ENCODE peak calls at places on chromosomes 1 and 21, in five cellular contexts. One of them, this sample, is unnamed.

GRCh38 chr1:20753589-20753988 is 21.1 kb upstream of the SH2D5 start:
- DNase-seq in stomach: no peak
- DNase-seq in fibroblast of pulmonary artery: no peak
- DNase-seq in astrocyte of the spinal cord: peak; percentile 65
- DNase-seq in tibial artery: no peak
- DNase-seq in this sample: no peak

GRCh38 chr1:229397762-229398161 is 36.1 kb downstream of the ACTA1 start:
- DNase-seq in stomach: no peak
- DNase-seq in fibroblast of pulmonary artery: no peak
- DNase-seq in astrocyte of the spinal cord: no peak
- DNase-seq in tibial artery: no peak
- DNase-seq in this sample: no peak

GRCh38 chr1:6969106-6969505 is 183.9 kb downstream of the CAMTA1 start:
- DNase-seq in stomach: no peak
- DNase-seq in fibroblast of pulmonary artery: no peak
- DNase-seq in astrocyte of the spinal cord: peak; percentile 54
- DNase-seq in tibial artery: no peak
- DNase-seq in this sample: no peak

GRCh38 chr1:95169544-95169943 is 52.4 kb downstream of the TLCD4 start:
- DNase-seq in stomach: no peak
- DNase-seq in fibroblast of pulmonary artery: no peak
- DNase-seq in astrocyte of the spinal cord: no peak
- DNase-seq in tibial artery: no peak
- DNase-seq in this sample: no peak

GRCh38 chr1:42936309-42937078 is 22.2 kb downstream of the SLC2A1 start:
- DNase-seq in stomach: peak; percentile 31
- DNase-seq in fibroblast of pulmonary artery: peak; percentile 53
- DNase-seq in astrocyte of the spinal cord: peak; percentile 65
- DNase-seq in tibial artery: peak; percentile 58
- DNase-seq in this sample: no peak

GRCh38 chr1:119715542-119715941 is 3.8 kb downstream of the PHGDH start:
- DNase-seq in stomach: no peak
- DNase-seq in fibroblast of pulmonary artery: peak; percentile 29
- DNase-seq in astrocyte of the spinal cord: no peak
- DNase-seq in tibial artery: no peak
- DNase-seq in this sample: no peak

GRCh38 chr1:229557214-229557850 is 1.2 kb downstream of the ABCB10 start:
- DNase-seq in stomach: no peak
- DNase-seq in fibroblast of pulmonary artery: peak; percentile 38
- DNase-seq in astrocyte of the spinal cord: peak; percentile 18
- DNase-seq in tibial artery: no peak
- DNase-seq in this sample: no peak

GRCh38 chr1:211145944-211146343 is 12.0 kb upstream of the KCNH1 start:
- DNase-seq in stomach: no peak
- DNase-seq in fibroblast of pulmonary artery: no peak
- DNase-seq in astrocyte of the spinal cord: no peak
- DNase-seq in tibial artery: no peak
- DNase-seq in this sample: no peak

GRCh38 chr1:6281511-6282402 is 20.9 kb upstream of the GPR153 start:
- DNase-seq in stomach: no peak
- DNase-seq in fibroblast of pulmonary artery: no peak
- DNase-seq in astrocyte of the spinal cord: no peak
- DNase-seq in tibial artery: no peak
- DNase-seq in this sample: no peak

GRCh38 chr1:65079941-65080340 is 68.1 kb upstream of the AK4 start:
- DNase-seq in stomach: no peak
- DNase-seq in fibroblast of pulmonary artery: peak; percentile 34
- DNase-seq in astrocyte of the spinal cord: peak; percentile 41
- DNase-seq in tibial artery: no peak
- DNase-seq in this sample: no peak

GRCh38 chr1:11746795-11747487 is 11.0 kb downstream of the AGTRAP start:
- DNase-seq in stomach: peak; percentile 51
- DNase-seq in fibroblast of pulmonary artery: no peak
- DNase-seq in astrocyte of the spinal cord: no peak
- DNase-seq in tibial artery: no peak
- DNase-seq in this sample: no peak

GRCh38 chr1:228308085-228308601 is 98.5 kb downstream of the TRIM11 start:
- DNase-seq in stomach: peak; percentile 21
- DNase-seq in fibroblast of pulmonary artery: no peak
- DNase-seq in astrocyte of the spinal cord: no peak
- DNase-seq in tibial artery: no peak
- DNase-seq in this sample: no peak

GRCh38 chr1:93186667-93187066 is 6.1 kb downstream of the CCDC18 start:
- DNase-seq in stomach: no peak
- DNase-seq in fibroblast of pulmonary artery: no peak
- DNase-seq in astrocyte of the spinal cord: no peak
- DNase-seq in tibial artery: no peak
- DNase-seq in this sample: no peak

GRCh38 chr21:25966308-25966707 is 204.3 kb downstream of the APP start:
- DNase-seq in stomach: no peak
- DNase-seq in fibroblast of pulmonary artery: no peak
- DNase-seq in astrocyte of the spinal cord: no peak
- DNase-seq in tibial artery: no peak
- DNase-seq in this sample: no peak

GRCh38 chr1:228337711-228338520 is 68.7 kb downstream of the TRIM11 start:
- DNase-seq in stomach: no peak
- DNase-seq in fibroblast of pulmonary artery: no peak
- DNase-seq in astrocyte of the spinal cord: no peak
- DNase-seq in tibial artery: peak; percentile 55
- DNase-seq in this sample: no peak

GRCh38 chr1:22107126-22107525 is 35.8 kb downstream of the WNT4 start:
- DNase-seq in stomach: no peak
- DNase-seq in fibroblast of pulmonary artery: no peak
- DNase-seq in astrocyte of the spinal cord: peak; percentile 43
- DNase-seq in tibial artery: no peak
- DNase-seq in this sample: no peak

GRCh38 chr1:43442756-43443155 is 11.0 kb downstream of the HYI start:
- DNase-seq in stomach: peak; percentile 23
- DNase-seq in fibroblast of pulmonary artery: no peak
- DNase-seq in astrocyte of the spinal cord: no peak
- DNase-seq in tibial artery: peak; percentile 54
- DNase-seq in this sample: no peak

GRCh38 chr1:228839656-228840055 is 104.4 kb downstream of the RHOU start:
- DNase-seq in stomach: no peak
- DNase-seq in fibroblast of pulmonary artery: no peak
- DNase-seq in astrocyte of the spinal cord: no peak
- DNase-seq in tibial artery: no peak
- DNase-seq in this sample: no peak

GRCh38 chr21:17889171-17889570 is 70.0 kb upstream of the C21orf91 start:
- DNase-seq in stomach: no peak
- DNase-seq in fibroblast of pulmonary artery: no peak
- DNase-seq in astrocyte of the spinal cord: no peak
- DNase-seq in tibial artery: no peak
- DNase-seq in this sample: no peak

GRCh38 chr1:1141244-1141910 is 25.5 kb upstream of the C1orf159 start:
- DNase-seq in stomach: no peak
- DNase-seq in fibroblast of pulmonary artery: no peak
- DNase-seq in astrocyte of the spinal cord: no peak
- DNase-seq in tibial artery: no peak
- DNase-seq in this sample: no peak

GRCh38 chr1:63873751-63874150 is 99.9 kb downstream of the ROR1 start:
- DNase-seq in stomach: no peak
- DNase-seq in fibroblast of pulmonary artery: no peak
- DNase-seq in astrocyte of the spinal cord: peak; percentile 78
- DNase-seq in tibial artery: no peak
- DNase-seq in this sample: no peak

GRCh38 chr1:228097333-228098081 is 5.6 kb downstream of the C1orf35 start:
- DNase-seq in stomach: peak; percentile 21
- DNase-seq in fibroblast of pulmonary artery: no peak
- DNase-seq in astrocyte of the spinal cord: no peak
- DNase-seq in tibial artery: peak; percentile 63
- DNase-seq in this sample: no peak

GRCh38 chr1:92040971-92041370 is 11.2 kb downstream of the EPHX4 start:
- DNase-seq in stomach: no peak
- DNase-seq in fibroblast of pulmonary artery: no peak
- DNase-seq in astrocyte of the spinal cord: no peak
- DNase-seq in tibial artery: no peak
- DNase-seq in this sample: no peak

GRCh38 chr1:117171900-117172501 is 38.7 kb downstream of the VTCN1 start:
- DNase-seq in stomach: peak; percentile 83
- DNase-seq in fibroblast of pulmonary artery: peak; percentile 93
- DNase-seq in astrocyte of the spinal cord: peak; percentile 66
- DNase-seq in tibial artery: no peak
- DNase-seq in this sample: no peak

GRCh38 chr21:18244721-18245486 is at the start of gene CHODL:
- DNase-seq in stomach: no peak
- DNase-seq in fibroblast of pulmonary artery: no peak
- DNase-seq in astrocyte of the spinal cord: peak; percentile 34
- DNase-seq in tibial artery: peak; percentile 62
- DNase-seq in this sample: no peak

GRCh38 chr1:112706505-112707216 is at the start of gene RHOC:
- DNase-seq in stomach: peak; percentile 75
- DNase-seq in fibroblast of pulmonary artery: peak; percentile 42
- DNase-seq in astrocyte of the spinal cord: peak; percentile 69
- DNase-seq in tibial artery: peak; percentile 84
- DNase-seq in this sample: no peak

GRCh38 chr1:185961664-185962063 is 227.5 kb downstream of the HMCN1 start:
- DNase-seq in stomach: no peak
- DNase-seq in fibroblast of pulmonary artery: peak; percentile 29
- DNase-seq in astrocyte of the spinal cord: no peak
- DNase-seq in tibial artery: no peak
- DNase-seq in this sample: no peak

GRCh38 chr1:186841599-186841998 is 12.8 kb downstream of the PLA2G4A start:
- DNase-seq in stomach: no peak
- DNase-seq in fibroblast of pulmonary artery: peak; percentile 30
- DNase-seq in astrocyte of the spinal cord: no peak
- DNase-seq in tibial artery: no peak
- DNase-seq in this sample: no peak

GRCh38 chr1:50077273-50077672 is 31.4 kb upstream of the ELAVL4 start:
- DNase-seq in stomach: no peak
- DNase-seq in fibroblast of pulmonary artery: no peak
- DNase-seq in astrocyte of the spinal cord: no peak
- DNase-seq in tibial artery: no peak
- DNase-seq in this sample: no peak

GRCh38 chr1:89632213-89633102 is 462 bp upstream of the LRRC8C start:
- DNase-seq in stomach: peak; percentile 75
- DNase-seq in fibroblast of pulmonary artery: peak; percentile 78
- DNase-seq in astrocyte of the spinal cord: peak; percentile 73
- DNase-seq in tibial artery: peak; percentile 90
- DNase-seq in this sample: peak; percentile 15

GRCh38 chr21:38654580-38654979 is 151.1 kb upstream of the ETS2 start:
- DNase-seq in stomach: no peak
- DNase-seq in fibroblast of pulmonary artery: no peak
- DNase-seq in astrocyte of the spinal cord: no peak
- DNase-seq in tibial artery: no peak
- DNase-seq in this sample: no peak
- TF ChIP-seq CTCF in stomach: no peak
- TF ChIP-seq CTCF in fibroblast of pulmonary artery: no peak
- TF ChIP-seq CTCF in astrocyte of the spinal cord: no peak
- TF ChIP-seq CTCF in tibial artery: peak; percentile 50
- TF ChIP-seq CTCF in this sample: peak; percentile 50

GRCh38 chr1:54384471-54384870 is 21.7 kb downstream of the SSBP3 start:
- DNase-seq in stomach: no peak
- DNase-seq in fibroblast of pulmonary artery: no peak
- DNase-seq in astrocyte of the spinal cord: no peak
- DNase-seq in tibial artery: no peak
- DNase-seq in this sample: no peak

GRCh38 chr1:54384921-54385726 is 21.1 kb downstream of the SSBP3 start:
- DNase-seq in stomach: no peak
- DNase-seq in fibroblast of pulmonary artery: peak; percentile 46
- DNase-seq in astrocyte of the spinal cord: no peak
- DNase-seq in tibial artery: no peak
- DNase-seq in this sample: no peak

GRCh38 chr1:54381524-54381923 is 24.7 kb downstream of the SSBP3 start:
- DNase-seq in stomach: no peak
- DNase-seq in fibroblast of pulmonary artery: no peak
- DNase-seq in astrocyte of the spinal cord: no peak
- DNase-seq in tibial artery: no peak
- DNase-seq in this sample: no peak

GRCh38 chr1:54390655-54391054 is 15.5 kb downstream of the SSBP3 start:
- DNase-seq in stomach: no peak
- DNase-seq in fibroblast of pulmonary artery: no peak
- DNase-seq in astrocyte of the spinal cord: no peak
- DNase-seq in tibial artery: no peak
- DNase-seq in this sample: no peak

DNA sequence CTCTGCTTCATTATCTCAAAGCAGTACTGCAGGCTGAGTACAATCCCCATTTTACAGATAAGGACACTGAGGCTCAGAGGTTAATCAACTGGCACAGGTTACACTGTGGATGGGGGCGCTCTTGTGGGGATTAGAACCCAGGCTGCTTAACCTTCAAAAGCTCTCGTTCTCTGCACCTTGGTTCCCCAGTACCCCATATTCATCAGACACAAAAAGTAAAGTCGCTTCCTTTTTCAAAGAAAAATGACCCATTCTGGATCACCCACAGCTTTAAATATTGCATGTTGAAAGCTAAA is 20.5 kb downstream of the SSBP3 start:
- DNase-seq in stomach: no peak
- DNase-seq in fibroblast of pulmonary artery: no peak
- DNase-seq in astrocyte of the spinal cord: no peak
- DNase-seq in tibial artery: no peak
- DNase-seq in this sample: no peak
- TF ChIP-seq CTCF in stomach: no peak
- TF ChIP-seq CTCF in fibroblast of pulmonary artery: no peak
- TF ChIP-seq CTCF in astrocyte of the spinal cord: no peak
- TF ChIP-seq CTCF in tibial artery: no peak
- TF ChIP-seq CTCF in this sample: no peak

GRCh38 chr1:206911064-206911663 is 10.6 kb downstream of the FCMR start:
- DNase-seq in stomach: no peak
- DNase-seq in fibroblast of pulmonary artery: peak; percentile 85
- DNase-seq in astrocyte of the spinal cord: peak; percentile 81
- DNase-seq in tibial artery: peak; percentile 15
- DNase-seq in this sample: no peak
- TF ChIP-seq CTCF in stomach: peak; percentile 93
- TF ChIP-seq CTCF in fibroblast of pulmonary artery: peak; percentile 78
- TF ChIP-seq CTCF in astrocyte of the spinal cord: peak; percentile 81
- TF ChIP-seq CTCF in tibial artery: peak; percentile 88
- TF ChIP-seq CTCF in this sample: peak; percentile 83

GRCh38 chr1:201982923-201983805 is 716 bp downstream of the RNPEP start:
- DNase-seq in stomach: peak; percentile 74
- DNase-seq in fibroblast of pulmonary artery: peak; percentile 74
- DNase-seq in astrocyte of the spinal cord: peak; percentile 67
- DNase-seq in tibial artery: peak; percentile 87
- DNase-seq in this sample: no peak
- TF ChIP-seq CTCF in stomach: no peak
- TF ChIP-seq CTCF in fibroblast of pulmonary artery: peak; percentile 4
- TF ChIP-seq CTCF in astrocyte of the spinal cord: no peak
- TF ChIP-seq CTCF in tibial artery: no peak
- TF ChIP-seq CTCF in this sample: no peak

GRCh38 chr1:170886460-170886859 is 48.9 kb upstream of the MROH9 start:
- DNase-seq in stomach: no peak
- DNase-seq in fibroblast of pulmonary artery: no peak
- DNase-seq in astrocyte of the spinal cord: no peak
- DNase-seq in tibial artery: no peak
- DNase-seq in this sample: no peak

GRCh38 chr1:170885551-170885950 is 49.8 kb upstream of the MROH9 start:
- DNase-seq in stomach: no peak
- DNase-seq in fibroblast of pulmonary artery: no peak
- DNase-seq in astrocyte of the spinal cord: no peak
- DNase-seq in tibial artery: no peak
- DNase-seq in this sample: no peak

GRCh38 chr1:170881268-170882265 is 53.8 kb upstream of the MROH9 start:
- DNase-seq in stomach: no peak
- DNase-seq in fibroblast of pulmonary artery: peak; percentile 76
- DNase-seq in astrocyte of the spinal cord: peak; percentile 66
- DNase-seq in tibial artery: no peak
- DNase-seq in this sample: no peak
- TF ChIP-seq CTCF in stomach: no peak
- TF ChIP-seq CTCF in fibroblast of pulmonary artery: peak; percentile 56
- TF ChIP-seq CTCF in astrocyte of the spinal cord: peak; percentile 56
- TF ChIP-seq CTCF in tibial artery: peak; percentile 59
- TF ChIP-seq CTCF in this sample: peak; percentile 47

GRCh38 chr1:118326960-118327629 is 142.1 kb upstream of the SPAG17 start:
- DNase-seq in stomach: no peak
- DNase-seq in fibroblast of pulmonary artery: no peak
- DNase-seq in astrocyte of the spinal cord: no peak
- DNase-seq in tibial artery: no peak
- DNase-seq in this sample: no peak
- TF ChIP-seq CTCF in stomach: no peak
- TF ChIP-seq CTCF in fibroblast of pulmonary artery: no peak
- TF ChIP-seq CTCF in astrocyte of the spinal cord: no peak
- TF ChIP-seq CTCF in tibial artery: no peak
- TF ChIP-seq CTCF in this sample: no peak

This sample was measured in thoracic aorta.